ENCODE peak calls at places on chromosome 10, in nine cellular contexts. One of them, this sample, is unnamed.

GRCh38 chr10:78756604-78757442 is 311.9 kb upstream of the ZMIZ1 start:
- DNase-seq in H54: peak
- DNase-seq in transverse colon: peak
- DNase-seq in uterus: peak
- DNase-seq in testis: peak
- DNase-seq in vagina: peak
- DNase-seq in gastrocnemius medialis: peak
- DNase-seq in heart left ventricle: peak
- DNase-seq in H1: no peak
- DNase-seq in this sample: peak

GRCh38 chr10:29130190-29130673 is 158.6 kb upstream of the LYZL1 start:
- DNase-seq in H54: no peak
- DNase-seq in heart left ventricle: no peak
- DNase-seq in H1: no peak
- DNase-seq in gastrocnemius medialis: no peak
- DNase-seq in transverse colon: no peak
- DNase-seq in testis: no peak
- DNase-seq in uterus: no peak
- DNase-seq in vagina: no peak
- DNase-seq in this sample: no peak

GRCh38 chr10:132522521-132523411 is 14.8 kb upstream of the INPP5A start:
- DNase-seq in gastrocnemius medialis: no peak
- DNase-seq in heart left ventricle: no peak
- DNase-seq in testis: no peak
- DNase-seq in transverse colon: peak
- DNase-seq in uterus: peak
- DNase-seq in vagina: no peak
- DNase-seq in H54: no peak
- DNase-seq in H1: no peak
- DNase-seq in this sample: no peak

GRCh38 chr10:130969700-130970099 is 341.8 kb downstream of the TCERG1L start:
- DNase-seq in gastrocnemius medialis: no peak
- DNase-seq in heart left ventricle: no peak
- DNase-seq in testis: no peak
- DNase-seq in vagina: no peak
- DNase-seq in transverse colon: no peak
- DNase-seq in uterus: no peak
- DNase-seq in H54: no peak
- DNase-seq in H1: no peak
- DNase-seq in this sample: no peak

GRCh38 chr10:7541137-7542087 is 125.4 kb downstream of the ITIH5 start:
- DNase-seq in testis: peak
- DNase-seq in H54: no peak
- DNase-seq in uterus: peak
- DNase-seq in gastrocnemius medialis: no peak
- DNase-seq in heart left ventricle: peak
- DNase-seq in transverse colon: peak
- DNase-seq in H1: peak
- DNase-seq in vagina: no peak
- DNase-seq in this sample: no peak

GRCh38 chr10:77104459-77104980 is 533.1 kb downstream of the KCNMA1 start:
- DNase-seq in transverse colon: peak
- DNase-seq in testis: peak
- DNase-seq in heart left ventricle: peak
- DNase-seq in H54: peak
- DNase-seq in gastrocnemius medialis: peak
- DNase-seq in vagina: peak
- DNase-seq in uterus: peak
- DNase-seq in H1: no peak
- DNase-seq in this sample: no peak

GRCh38 chr10:12513775-12514663 is 164.7 kb downstream of the CAMK1D start:
- DNase-seq in H54: no peak
- DNase-seq in H1: no peak
- DNase-seq in heart left ventricle: no peak
- DNase-seq in vagina: peak
- DNase-seq in gastrocnemius medialis: no peak
- DNase-seq in testis: peak
- DNase-seq in transverse colon: no peak
- DNase-seq in uterus: no peak
- DNase-seq in this sample: no peak

GRCh38 chr10:76072384-76072783 is 641.0 kb downstream of the LRMDA start:
- DNase-seq in H54: no peak
- DNase-seq in testis: no peak
- DNase-seq in heart left ventricle: no peak
- DNase-seq in uterus: no peak
- DNase-seq in gastrocnemius medialis: no peak
- DNase-seq in vagina: no peak
- DNase-seq in transverse colon: no peak
- DNase-seq in H1: no peak
- DNase-seq in this sample: no peak

GRCh38 chr10:59397971-59398370 is 35.6 kb upstream of the FAM13C start:
- DNase-seq in H1: no peak
- DNase-seq in gastrocnemius medialis: no peak
- DNase-seq in testis: no peak
- DNase-seq in H54: no peak
- DNase-seq in uterus: no peak
- DNase-seq in transverse colon: no peak
- DNase-seq in vagina: no peak
- DNase-seq in heart left ventricle: no peak
- DNase-seq in this sample: no peak

GRCh38 chr10:79465341-79465740 is 19.9 kb upstream of the ZCCHC24 start:
- DNase-seq in gastrocnemius medialis: no peak
- DNase-seq in H54: no peak
- DNase-seq in testis: no peak
- DNase-seq in uterus: no peak
- DNase-seq in heart left ventricle: no peak
- DNase-seq in vagina: no peak
- DNase-seq in transverse colon: no peak
- DNase-seq in H1: no peak
- DNase-seq in this sample: no peak

GRCh38 chr10:844552-844951 is 87.0 kb downstream of the LARP4B start:
- DNase-seq in testis: no peak
- DNase-seq in vagina: no peak
- DNase-seq in H1: no peak
- DNase-seq in heart left ventricle: peak
- DNase-seq in H54: no peak
- DNase-seq in transverse colon: no peak
- DNase-seq in gastrocnemius medialis: no peak
- DNase-seq in uterus: no peak
- DNase-seq in this sample: no peak
- TF ChIP-seq POLR2A in testis: no peak
- TF ChIP-seq POLR2A in vagina: no peak
- TF ChIP-seq POLR2A in H1: no peak
- TF ChIP-seq POLR2A in heart left ventricle: no peak
- TF ChIP-seq POLR2A in H54: no peak
- TF ChIP-seq POLR2A in transverse colon: no peak
- TF ChIP-seq POLR2A in gastrocnemius medialis: no peak
- TF ChIP-seq POLR2A in uterus: no peak
- TF ChIP-seq POLR2A in this sample: no peak

GRCh38 chr10:69223028-69223342 is 2.9 kb downstream of the HKDC1 start:
- DNase-seq in transverse colon: no peak
- DNase-seq in testis: no peak
- DNase-seq in H1: no peak
- DNase-seq in vagina: no peak
- DNase-seq in H54: no peak
- DNase-seq in gastrocnemius medialis: no peak
- DNase-seq in heart left ventricle: no peak
- DNase-seq in uterus: no peak
- DNase-seq in this sample: no peak

GRCh38 chr10:69220041-69220451 is at the start of gene HKDC1:
- DNase-seq in heart left ventricle: no peak
- DNase-seq in transverse colon: no peak
- DNase-seq in testis: no peak
- DNase-seq in vagina: no peak
- DNase-seq in uterus: no peak
- DNase-seq in H54: no peak
- DNase-seq in gastrocnemius medialis: no peak
- DNase-seq in H1: no peak
- DNase-seq in this sample: no peak

GRCh38 chr10:69224862-69225657 is 4.9 kb downstream of the HKDC1 start:
- DNase-seq in uterus: no peak
- DNase-seq in testis: no peak
- DNase-seq in transverse colon: no peak
- DNase-seq in H1: no peak
- DNase-seq in vagina: no peak
- DNase-seq in heart left ventricle: no peak
- DNase-seq in H54: no peak
- DNase-seq in gastrocnemius medialis: no peak
- DNase-seq in this sample: no peak

GRCh38 chr10:69220510-69220909 is 378 bp downstream of the HKDC1 start:
- DNase-seq in uterus: no peak
- DNase-seq in H1: no peak
- DNase-seq in H54: no peak
- DNase-seq in heart left ventricle: no peak
- DNase-seq in transverse colon: no peak
- DNase-seq in vagina: no peak
- DNase-seq in gastrocnemius medialis: no peak
- DNase-seq in testis: no peak
- DNase-seq in this sample: no peak

GRCh38 chr10:69222157-69223027 is 2.3 kb downstream of the HKDC1 start:
- DNase-seq in vagina: no peak
- DNase-seq in testis: peak
- DNase-seq in H1: peak
- DNase-seq in transverse colon: peak
- DNase-seq in heart left ventricle: no peak
- DNase-seq in uterus: no peak
- DNase-seq in H54: peak
- DNase-seq in gastrocnemius medialis: peak
- DNase-seq in this sample: peak
- TF ChIP-seq POLR2A in vagina: no peak
- TF ChIP-seq POLR2A in testis: no peak
- TF ChIP-seq POLR2A in H1: no peak
- TF ChIP-seq POLR2A in transverse colon: peak
- TF ChIP-seq POLR2A in heart left ventricle: no peak
- TF ChIP-seq POLR2A in uterus: no peak
- TF ChIP-seq POLR2A in H54: no peak
- TF ChIP-seq POLR2A in gastrocnemius medialis: no peak
- TF ChIP-seq POLR2A in this sample: no peak

GRCh38 chr10:34334908-34335307 is 480.2 kb downstream of the PARD3 start:
- DNase-seq in H54: no peak
- DNase-seq in H1: no peak
- DNase-seq in heart left ventricle: no peak
- DNase-seq in uterus: no peak
- DNase-seq in vagina: no peak
- DNase-seq in testis: no peak
- DNase-seq in gastrocnemius medialis: no peak
- DNase-seq in transverse colon: no peak
- DNase-seq in this sample: no peak

GRCh38 chr10:34339816-34340553 is 475.1 kb downstream of the PARD3 start:
- DNase-seq in transverse colon: no peak
- DNase-seq in gastrocnemius medialis: no peak
- DNase-seq in testis: no peak
- DNase-seq in heart left ventricle: no peak
- DNase-seq in H1: no peak
- DNase-seq in vagina: no peak
- DNase-seq in H54: no peak
- DNase-seq in uterus: no peak
- DNase-seq in this sample: no peak

GRCh38 chr10:34341473-34341872 is 473.6 kb downstream of the PARD3 start:
- DNase-seq in uterus: peak
- DNase-seq in transverse colon: no peak
- DNase-seq in gastrocnemius medialis: no peak
- DNase-seq in H1: no peak
- DNase-seq in H54: no peak
- DNase-seq in testis: no peak
- DNase-seq in vagina: no peak
- DNase-seq in heart left ventricle: no peak
- DNase-seq in this sample: no peak

GRCh38 chr10:34335960-34336359 is 479.1 kb downstream of the PARD3 start:
- DNase-seq in vagina: no peak
- DNase-seq in transverse colon: no peak
- DNase-seq in gastrocnemius medialis: no peak
- DNase-seq in H1: no peak
- DNase-seq in H54: no peak
- DNase-seq in uterus: no peak
- DNase-seq in heart left ventricle: no peak
- DNase-seq in testis: no peak
- DNase-seq in this sample: no peak

DNA sequence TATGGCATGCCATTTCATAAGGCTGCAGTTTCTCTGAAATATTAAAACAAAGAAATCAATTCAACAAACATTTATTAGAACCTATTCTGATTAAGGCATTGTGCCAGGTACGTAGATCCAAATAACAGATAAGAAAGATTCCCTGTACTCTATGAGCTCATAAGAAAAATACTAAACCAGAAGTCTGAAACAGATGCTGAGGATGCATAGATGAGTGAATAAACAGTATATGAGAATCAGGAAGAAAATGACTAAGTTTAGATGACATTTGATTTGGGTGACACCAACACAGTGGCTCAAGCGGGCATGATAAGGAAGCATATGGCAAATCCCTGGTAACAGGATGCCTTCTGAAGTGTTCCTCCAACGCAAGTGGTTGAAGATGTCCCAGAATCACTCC is 477.2 kb downstream of the PARD3 start:
- DNase-seq in heart left ventricle: no peak
- DNase-seq in H1: no peak
- DNase-seq in vagina: no peak
- DNase-seq in testis: no peak
- DNase-seq in H54: no peak
- DNase-seq in uterus: no peak
- DNase-seq in gastrocnemius medialis: no peak
- DNase-seq in transverse colon: no peak
- DNase-seq in this sample: no peak
- TF ChIP-seq POLR2A in heart left ventricle: no peak
- TF ChIP-seq POLR2A in H1: no peak
- TF ChIP-seq POLR2A in vagina: no peak
- TF ChIP-seq POLR2A in testis: no peak
- TF ChIP-seq POLR2A in H54: no peak
- TF ChIP-seq POLR2A in uterus: no peak
- TF ChIP-seq POLR2A in gastrocnemius medialis: no peak
- TF ChIP-seq POLR2A in transverse colon: no peak
- TF ChIP-seq POLR2A in this sample: no peak

GRCh38 chr10:103770139-103770538 is 85.2 kb downstream of the SH3PXD2A start:
- DNase-seq in H1: no peak
- DNase-seq in vagina: no peak
- DNase-seq in testis: no peak
- DNase-seq in gastrocnemius medialis: no peak
- DNase-seq in heart left ventricle: no peak
- DNase-seq in uterus: no peak
- DNase-seq in H54: no peak
- DNase-seq in transverse colon: no peak
- DNase-seq in this sample: no peak

GRCh38 chr10:103768345-103768744 is 87.0 kb downstream of the SH3PXD2A start:
- DNase-seq in transverse colon: no peak
- DNase-seq in H54: no peak
- DNase-seq in testis: no peak
- DNase-seq in heart left ventricle: no peak
- DNase-seq in gastrocnemius medialis: no peak
- DNase-seq in vagina: no peak
- DNase-seq in H1: no peak
- DNase-seq in uterus: no peak
- DNase-seq in this sample: no peak

GRCh38 chr10:103775786-103776185 is 79.6 kb downstream of the SH3PXD2A start:
- DNase-seq in H54: no peak
- DNase-seq in transverse colon: no peak
- DNase-seq in testis: no peak
- DNase-seq in uterus: no peak
- DNase-seq in gastrocnemius medialis: no peak
- DNase-seq in H1: no peak
- DNase-seq in heart left ventricle: no peak
- DNase-seq in vagina: no peak
- DNase-seq in this sample: no peak

GRCh38 chr10:103769176-103769575 is 86.2 kb downstream of the SH3PXD2A start:
- DNase-seq in H54: no peak
- DNase-seq in vagina: no peak
- DNase-seq in testis: no peak
- DNase-seq in uterus: no peak
- DNase-seq in gastrocnemius medialis: no peak
- DNase-seq in H1: no peak
- DNase-seq in transverse colon: no peak
- DNase-seq in heart left ventricle: no peak
- DNase-seq in this sample: no peak

GRCh38 chr10:103772096-103772845 is 83.1 kb downstream of the SH3PXD2A start:
- DNase-seq in transverse colon: peak
- DNase-seq in H1: peak
- DNase-seq in H54: no peak
- DNase-seq in testis: peak
- DNase-seq in heart left ventricle: peak
- DNase-seq in gastrocnemius medialis: peak
- DNase-seq in uterus: peak
- DNase-seq in vagina: peak
- DNase-seq in this sample: peak
- TF ChIP-seq POLR2A in transverse colon: peak
- TF ChIP-seq POLR2A in H1: no peak
- TF ChIP-seq POLR2A in H54: no peak
- TF ChIP-seq POLR2A in testis: no peak
- TF ChIP-seq POLR2A in heart left ventricle: peak
- TF ChIP-seq POLR2A in gastrocnemius medialis: peak
- TF ChIP-seq POLR2A in uterus: peak
- TF ChIP-seq POLR2A in vagina: no peak
- TF ChIP-seq POLR2A in this sample: no peak